ENCODE peak calls at places on chromosomes 16 and 17, in eight cellular contexts. E is ecto neural progenitor cell; K is T-helper 1 cell; N is naive thymus-derived CD8-positive, alpha-beta T cell; M is neuronal stem cell; H is neural crest cell; J is stimulated activated naive CD4-positive, alpha-beta T cell; L is GF-D8. U is an unnamed sample.

GRCh38 chr16:67837811-67838210 is 4.3 kb upstream of the THAP11 start:
- DNase-seq in L (no peak), M (no peak), N (no peak), J (no peak), H (no peak), E (no peak), K (no peak), U (no peak)

GRCh38 chr17:44002141-44002848 is 2.1 kb upstream of the NAGS start:
- DNase-seq in M (no peak), H (no peak), E (no peak), J (no peak), K (no peak), L (no peak), N (no peak), U (no peak)

GRCh38 chr17:5219536-5219935 is 15.1 kb downstream of the SCIMP start:
- DNase-seq in K (no peak), M (no peak), E (no peak), J (no peak), L (no peak), N (no peak), H (no peak), U (no peak)

GRCh38 chr17:65053354-65053881 is 3.1 kb downstream of the GNA13 start:
- DNase-seq in N (no peak), E (no peak), L (no peak), H (no peak), M (no peak), J (no peak), K (no peak), U (no peak)

GRCh38 chr17:58525239-58525638 is 10.8 kb upstream of the MTMR4 start:
- DNase-seq in J (no peak), H (no peak), N (no peak), K (no peak), M (no peak), E (no peak), L (no peak), U (no peak)

GRCh38 chr17:40953876-40954275 is 12.9 kb downstream of the KRT39 start:
- DNase-seq in L (no peak), H (no peak), K (no peak), M (no peak), E (no peak), N (no peak), J (no peak), U (no peak)

GRCh38 chr16:1117926-1118325 is 21.9 kb upstream of the C1QTNF8 start:
- DNase-seq in E (no peak), H (no peak), L (no peak), K (no peak), N (no peak), J (no peak), M (no peak), U (no peak)

GRCh38 chr17:76772842-76773521 is 35.1 kb downstream of the MFSD11 start:
- DNase-seq in K (peak; percentile 10), N (peak; percentile 50), E (no peak), J (no peak), M (no peak), H (no peak), L (no peak), U (peak; percentile 15)

GRCh38 chr17:67990909-67991308 is 5.4 kb downstream of the C17orf58 start:
- DNase-seq in J (no peak), K (no peak), M (no peak), E (no peak), L (no peak), H (no peak), N (no peak), U (no peak)

GRCh38 chr16:67393111-67393789 is at the start of gene TPPP3:
- DNase-seq in N (peak; percentile 12), J (peak; percentile 16), E (peak; percentile 92), H (peak; percentile 82), K (no peak), M (peak; percentile 85), L (no peak), U (peak; percentile 41)

GRCh38 chr17:62656446-62656845 is 29.0 kb downstream of the MRC2 start:
- DNase-seq in K (no peak), H (no peak), J (no peak), E (no peak), L (no peak), N (no peak), M (no peak), U (no peak)

GRCh38 chr17:68812876-68813584 is 142.2 kb downstream of the ABCA8 start:
- DNase-seq in E (no peak), J (no peak), M (no peak), K (no peak), N (no peak), L (no peak), H (no peak), U (no peak)

GRCh38 chr16:1119129-1119528 is 23.1 kb upstream of the C1QTNF8 start:
- DNase-seq in J (no peak), K (no peak), H (no peak), E (no peak), N (no peak), L (no peak), M (no peak), U (no peak)

GRCh38 chr17:8162232-8162996 is at the start of gene VAMP2:
- DNase-seq in J (peak; percentile 73), E (peak; percentile 92), K (peak; percentile 72), M (no peak), H (peak; percentile 72), L (no peak), N (peak; percentile 91), U (peak; percentile 86)

GRCh38 chr17:19753661-19754463 is 5.8 kb upstream of the ALDH3A1 start:
- DNase-seq in L (no peak), M (no peak), J (no peak), K (no peak), N (no peak), E (no peak), H (no peak), U (no peak)

GRCh38 chr17:32269377-32269776 is 3.7 kb downstream of the RHBDL3 start:
- DNase-seq in N (no peak), J (no peak), E (no peak), M (no peak), K (no peak), L (no peak), H (no peak), U (no peak)

GRCh38 chr17:39745335-39746144 is 7.8 kb downstream of the GRB7 start:
- DNase-seq in M (no peak), N (no peak), J (no peak), H (no peak), K (no peak), L (no peak), E (no peak), U (no peak)

GRCh38 chr17:27529230-27529796 is 73.1 kb downstream of the KSR1 start:
- DNase-seq in H (no peak), E (no peak), N (no peak), L (peak; percentile 90), J (no peak), M (no peak), K (no peak), U (no peak)

GRCh38 chr17:153851-154250 is 16.5 kb downstream of the SCGB1C2 start:
- DNase-seq in N (no peak), H (no peak), J (no peak), M (no peak), L (no peak), K (no peak), E (no peak), U (no peak)

GRCh38 chr16:89052824-89053724 is 40.6 kb upstream of the ACSF3 start:
- DNase-seq in E (no peak), L (peak; percentile 84), J (no peak), H (no peak), N (peak; percentile 17), M (no peak), K (no peak), U (no peak)

GRCh38 chr16:50848755-50849514 is 107.0 kb downstream of the CYLD start:
- DNase-seq in M (no peak), J (no peak), K (no peak), L (no peak), N (no peak), E (peak; percentile 27), H (no peak), U (no peak)

GRCh38 chr16:12293913-12294312 is 317.4 kb downstream of the SNX29 start:
- DNase-seq in N (no peak), E (no peak), L (no peak), J (no peak), H (no peak), K (no peak), M (no peak), U (no peak)

GRCh38 chr16:84911490-84912216 is 91.9 kb downstream of the CRISPLD2 start:
- DNase-seq in L (peak; percentile 7), E (no peak), M (no peak), H (no peak), N (no peak), K (no peak), J (no peak), U (no peak)

GRCh38 chr17:75367312-75367711 is 38.2 kb downstream of the GRB2 start:
- DNase-seq in N (no peak), E (no peak), H (no peak), J (no peak), L (no peak), M (no peak), K (no peak), U (no peak)

GRCh38 chr17:4950075-4950756 is 703 bp upstream of the ENO3 start:
- DNase-seq in J (no peak), N (peak; percentile 32), K (peak; percentile 48), L (no peak), M (no peak), E (peak; percentile 83), H (no peak), U (peak; percentile 39)

GRCh38 chr16:80896778-80897177 is 92.4 kb upstream of the CDYL2 start:
- DNase-seq in N (no peak), J (no peak), E (no peak), H (no peak), M (no peak), L (no peak), K (no peak), U (no peak)

GRCh38 chr17:44444735-44445105 is 55.3 kb upstream of the ITGA2B start:
- DNase-seq in L (no peak), J (no peak), H (no peak), M (no peak), N (no peak), K (no peak), E (no peak), U (no peak)

GRCh38 chr17:43401293-43401692 is 2.5 kb downstream of the ARL4D start:
- DNase-seq in L (no peak), N (no peak), K (no peak), E (no peak), H (no peak), M (no peak), J (no peak), U (no peak)

GRCh38 chr16:85420501-85421337 is 192.4 kb upstream of the GSE1 start:
- DNase-seq in E (peak; percentile 87), K (peak; percentile 48), M (peak; percentile 44), N (peak; percentile 79), J (peak; percentile 70), H (peak; percentile 72), L (peak; percentile 18), U (peak; percentile 79)

GRCh38 chr16:68644715-68645493 is at the start of gene CDH3:
- DNase-seq in K (no peak), L (no peak), M (no peak), J (no peak), H (peak; percentile 35), E (peak; percentile 71), N (peak; percentile 26), U (no peak)

GRCh38 chr17:33854596-33854995 is 400.5 kb upstream of the CCL2 start:
- DNase-seq in K (no peak), N (no peak), H (no peak), L (no peak), E (no peak), J (no peak), M (no peak), U (no peak)

GRCh38 chr16:85462405-85463227 is 150.5 kb upstream of the GSE1 start:
- DNase-seq in H (no peak), K (no peak), E (no peak), L (no peak), M (peak; percentile 49), J (peak; percentile 16), N (peak; percentile 33), U (peak; percentile 12)

GRCh38 chr17:70405492-70406220 is 236.3 kb downstream of the KCNJ2 start:
- DNase-seq in H (no peak), K (no peak), N (no peak), L (no peak), M (no peak), J (no peak), E (no peak), U (no peak)

GRCh38 chr17:79045830-79046500 is 22.0 kb downstream of the C1QTNF1 start:
- DNase-seq in M (peak; percentile 58), E (peak; percentile 91), L (no peak), H (peak; percentile 77), K (no peak), J (peak; percentile 47), N (peak; percentile 54), U (peak; percentile 56)

U was measured in effector memory CD8-positive, alpha-beta T cell.